ENCODE peak calls at places on chromosome 16, in five cellular contexts. One of them, this sample, is unnamed.

GRCh38 chr16:77833906-77834599 is 45.7 kb downstream of the VAT1L start:
- DNase-seq in esophagus squamous epithelium: no peak
- DNase-seq in spleen: no peak
- DNase-seq in HCT116: no peak
- DNase-seq in A549: no peak
- DNase-seq in this sample: no peak

GRCh38 chr16:9199312-9199711 is 107.9 kb downstream of the HAPSTR1 start:
- DNase-seq in esophagus squamous epithelium: no peak
- DNase-seq in spleen: no peak
- DNase-seq in HCT116: no peak
- DNase-seq in A549: no peak
- DNase-seq in this sample: no peak

GRCh38 chr16:49216593-49216992 is 65.0 kb downstream of the CBLN1 start:
- DNase-seq in esophagus squamous epithelium: no peak
- DNase-seq in spleen: no peak
- DNase-seq in HCT116: no peak
- DNase-seq in A549: no peak
- DNase-seq in this sample: no peak

GRCh38 chr16:4011225-4011939 is 104.9 kb downstream of the ADCY9 start:
- DNase-seq in esophagus squamous epithelium: no peak
- DNase-seq in spleen: no peak
- DNase-seq in HCT116: no peak
- DNase-seq in A549: no peak
- DNase-seq in this sample: no peak

GRCh38 chr16:65121870-65122723 is at the start of gene CDH11:
- DNase-seq in esophagus squamous epithelium: no peak
- DNase-seq in spleen: peak
- DNase-seq in HCT116: no peak
- DNase-seq in A549: no peak
- DNase-seq in this sample: no peak

GRCh38 chr16:70433456-70434103 is 5.3 kb downstream of the ST3GAL2 start:
- DNase-seq in esophagus squamous epithelium: no peak
- DNase-seq in spleen: no peak
- DNase-seq in HCT116: no peak
- DNase-seq in A549: peak
- DNase-seq in this sample: no peak

GRCh38 chr16:73186752-73187151 is 138.8 kb upstream of the ZFHX3 start:
- DNase-seq in esophagus squamous epithelium: no peak
- DNase-seq in spleen: no peak
- DNase-seq in HCT116: no peak
- DNase-seq in A549: no peak
- DNase-seq in this sample: no peak

GRCh38 chr16:25217921-25218320 is 1.2 kb downstream of the AQP8 start:
- DNase-seq in esophagus squamous epithelium: no peak
- DNase-seq in spleen: no peak
- DNase-seq in HCT116: no peak
- DNase-seq in A549: no peak
- DNase-seq in this sample: no peak

GRCh38 chr16:21083729-21084268 is 66.8 kb downstream of the DNAH3 start:
- DNase-seq in esophagus squamous epithelium: no peak
- DNase-seq in spleen: peak
- DNase-seq in HCT116: peak
- DNase-seq in A549: peak
- DNase-seq in this sample: peak

GRCh38 chr16:51268237-51268636 is 117.2 kb upstream of the SALL1 start:
- DNase-seq in esophagus squamous epithelium: no peak
- DNase-seq in spleen: no peak
- DNase-seq in HCT116: no peak
- DNase-seq in A549: no peak
- DNase-seq in this sample: no peak

GRCh38 chr16:73254983-73255382 is 207.1 kb upstream of the ZFHX3 start:
- DNase-seq in esophagus squamous epithelium: no peak
- DNase-seq in spleen: no peak
- DNase-seq in HCT116: no peak
- DNase-seq in A549: peak
- DNase-seq in this sample: no peak

GRCh38 chr16:71287903-71288302 is 1.3 kb downstream of the CMTR2 start:
- DNase-seq in esophagus squamous epithelium: no peak
- DNase-seq in spleen: no peak
- DNase-seq in HCT116: no peak
- DNase-seq in A549: no peak
- DNase-seq in this sample: no peak

GRCh38 chr16:81927561-81928185 is 83.6 kb downstream of the SDR42E1 start:
- DNase-seq in esophagus squamous epithelium: no peak
- DNase-seq in spleen: no peak
- DNase-seq in HCT116: no peak
- DNase-seq in A549: no peak
- DNase-seq in this sample: no peak

GRCh38 chr16:65576631-65577030 is 454.8 kb upstream of the CDH11 start:
- DNase-seq in esophagus squamous epithelium: no peak
- DNase-seq in spleen: no peak
- DNase-seq in HCT116: no peak
- DNase-seq in A549: no peak
- DNase-seq in this sample: no peak

GRCh38 chr16:2857451-2858244 is at the start of gene PRSS22:
- DNase-seq in esophagus squamous epithelium: no peak
- DNase-seq in spleen: peak
- DNase-seq in HCT116: no peak
- DNase-seq in A549: no peak
- DNase-seq in this sample: no peak

GRCh38 chr16:55225972-55226542 is 97.9 kb upstream of the IRX6 start:
- DNase-seq in esophagus squamous epithelium: no peak
- DNase-seq in spleen: no peak
- DNase-seq in HCT116: no peak
- DNase-seq in A549: no peak
- DNase-seq in this sample: no peak

GRCh38 chr16:87740441-87740840 is 25.3 kb downstream of the KLHDC4 start:
- DNase-seq in esophagus squamous epithelium: no peak
- DNase-seq in spleen: no peak
- DNase-seq in HCT116: no peak
- DNase-seq in A549: no peak
- DNase-seq in this sample: no peak

GRCh38 chr16:49617016-49617569 is 238.8 kb downstream of the ZNF423 start:
- DNase-seq in esophagus squamous epithelium: no peak
- DNase-seq in spleen: peak
- DNase-seq in HCT116: no peak
- DNase-seq in A549: no peak
- DNase-seq in this sample: no peak

GRCh38 chr16:88770459-88771293 is 14.3 kb downstream of the PIEZO1 start:
- DNase-seq in esophagus squamous epithelium: no peak
- DNase-seq in spleen: peak
- DNase-seq in HCT116: peak
- DNase-seq in A549: peak
- DNase-seq in this sample: no peak

GRCh38 chr16:31505483-31505882 is 2.7 kb downstream of the RUSF1 start:
- DNase-seq in esophagus squamous epithelium: no peak
- DNase-seq in spleen: no peak
- DNase-seq in HCT116: no peak
- DNase-seq in A549: no peak
- DNase-seq in this sample: no peak

GRCh38 chr16:22816475-22816874 is 2.5 kb downstream of the HS3ST2 start:
- DNase-seq in esophagus squamous epithelium: no peak
- DNase-seq in spleen: no peak
- DNase-seq in HCT116: no peak
- DNase-seq in A549: peak
- DNase-seq in this sample: no peak

GRCh38 chr16:84110527-84110926 is 6.2 kb downstream of the MBTPS1 start:
- DNase-seq in esophagus squamous epithelium: no peak
- DNase-seq in spleen: no peak
- DNase-seq in HCT116: no peak
- DNase-seq in A549: no peak
- DNase-seq in this sample: no peak

GRCh38 chr16:56941092-56941491 is 9.2 kb downstream of the HERPUD1 start:
- DNase-seq in esophagus squamous epithelium: no peak
- DNase-seq in spleen: peak
- DNase-seq in HCT116: no peak
- DNase-seq in A549: no peak
- DNase-seq in this sample: no peak
- TF ChIP-seq POLR2A in esophagus squamous epithelium: no peak
- TF ChIP-seq POLR2A in spleen: no peak
- TF ChIP-seq POLR2A in HCT116: no peak
- TF ChIP-seq POLR2A in A549: no peak
- TF ChIP-seq POLR2A in this sample: peak

GRCh38 chr16:67237396-67238277 is 9.6 kb downstream of the FHOD1 start:
- DNase-seq in esophagus squamous epithelium: no peak
- DNase-seq in spleen: peak
- DNase-seq in HCT116: no peak
- DNase-seq in A549: no peak
- DNase-seq in this sample: no peak
- TF ChIP-seq POLR2A in esophagus squamous epithelium: no peak
- TF ChIP-seq POLR2A in spleen: no peak
- TF ChIP-seq POLR2A in HCT116: no peak
- TF ChIP-seq POLR2A in A549: no peak
- TF ChIP-seq POLR2A in this sample: no peak

GRCh38 chr16:782766-783403 is 5.3 kb downstream of the RPUSD1 start:
- DNase-seq in esophagus squamous epithelium: no peak
- DNase-seq in spleen: no peak
- DNase-seq in HCT116: no peak
- DNase-seq in A549: no peak
- DNase-seq in this sample: no peak
- TF ChIP-seq POLR2A in esophagus squamous epithelium: no peak
- TF ChIP-seq POLR2A in spleen: no peak
- TF ChIP-seq POLR2A in HCT116: no peak
- TF ChIP-seq POLR2A in A549: peak
- TF ChIP-seq POLR2A in this sample: no peak

GRCh38 chr16:11668590-11669379 is 530 bp downstream of the SNN start:
- DNase-seq in esophagus squamous epithelium: no peak
- DNase-seq in spleen: peak
- DNase-seq in HCT116: no peak
- DNase-seq in A549: no peak
- DNase-seq in this sample: no peak
- TF ChIP-seq POLR2A in esophagus squamous epithelium: no peak
- TF ChIP-seq POLR2A in spleen: no peak
- TF ChIP-seq POLR2A in HCT116: no peak
- TF ChIP-seq POLR2A in A549: no peak
- TF ChIP-seq POLR2A in this sample: no peak